ENCODE peak calls at places on chromosomes 1 and 21, in four cellular contexts. One of them, this sample, is unnamed.

GRCh38 chr1:223135176-223135575 is 7.9 kb downstream of the TLR5 start:
- DNase-seq in PC-3: peak; percentile 94
- DNase-seq in adrenal gland: peak; percentile 69
- DNase-seq in KBM-7: no peak
- DNase-seq in this sample: no peak

GRCh38 chr1:110049801-110050601 is 15.6 kb downstream of the STRIP1 start:
- DNase-seq in adrenal gland: no peak
- DNase-seq in KBM-7: no peak
- DNase-seq in PC-3: no peak
- DNase-seq in this sample: no peak

GRCh38 chr1:227880342-227880924 is 65.0 kb downstream of the PRSS38 start:
- DNase-seq in PC-3: no peak
- DNase-seq in adrenal gland: no peak
- DNase-seq in KBM-7: no peak
- DNase-seq in this sample: no peak

GRCh38 chr1:232047473-232047872 is 420.9 kb downstream of the DISC1 start:
- DNase-seq in PC-3: peak; percentile 44
- DNase-seq in KBM-7: no peak
- DNase-seq in adrenal gland: no peak
- DNase-seq in this sample: no peak

GRCh38 chr1:156664046-156664948 is 12.9 kb downstream of the NES start:
- DNase-seq in adrenal gland: no peak
- DNase-seq in PC-3: no peak
- DNase-seq in KBM-7: no peak
- DNase-seq in this sample: no peak

GRCh38 chr1:203219934-203220333 is 9.5 kb downstream of the CHIT1 start:
- DNase-seq in KBM-7: no peak
- DNase-seq in adrenal gland: no peak
- DNase-seq in PC-3: no peak
- DNase-seq in this sample: no peak

GRCh38 chr1:116755681-116756080 is 1.5 kb downstream of the CD2 start:
- DNase-seq in PC-3: no peak
- DNase-seq in adrenal gland: no peak
- DNase-seq in KBM-7: no peak
- DNase-seq in this sample: no peak

GRCh38 chr1:33168556-33169289 is 13.1 kb downstream of the TRIM62 start:
- DNase-seq in PC-3: no peak
- DNase-seq in KBM-7: no peak
- DNase-seq in adrenal gland: no peak
- DNase-seq in this sample: no peak

GRCh38 chr21:17467829-17468228 is 45.0 kb upstream of the CXADR start:
- DNase-seq in adrenal gland: no peak
- DNase-seq in KBM-7: no peak
- DNase-seq in PC-3: no peak
- DNase-seq in this sample: no peak

GRCh38 chr1:178371236-178371635 is 125.5 kb downstream of the CLEC20A start:
- DNase-seq in PC-3: no peak
- DNase-seq in adrenal gland: peak; percentile 29
- DNase-seq in KBM-7: peak; percentile 24
- DNase-seq in this sample: no peak

GRCh38 chr1:194045416-194045815 is 859.0 kb upstream of the B3GALT2 start:
- DNase-seq in PC-3: peak; percentile 42
- DNase-seq in KBM-7: no peak
- DNase-seq in adrenal gland: no peak
- DNase-seq in this sample: no peak

GRCh38 chr1:228410015-228410414 is 3.4 kb upstream of the TRIM11 start:
- DNase-seq in KBM-7: no peak
- DNase-seq in PC-3: no peak
- DNase-seq in adrenal gland: peak; percentile 51
- DNase-seq in this sample: no peak

GRCh38 chr1:55827350-55827749 is 612.2 kb upstream of the USP24 start:
- DNase-seq in PC-3: peak; percentile 46
- DNase-seq in adrenal gland: no peak
- DNase-seq in KBM-7: no peak
- DNase-seq in this sample: no peak

GRCh38 chr1:158972841-158973240 is 36.9 kb upstream of the IFI16 start:
- DNase-seq in PC-3: peak; percentile 5
- DNase-seq in KBM-7: no peak
- DNase-seq in adrenal gland: no peak
- DNase-seq in this sample: no peak

GRCh38 chr1:188689542-188689941 is 1788.1 kb downstream of the BRINP3 start:
- DNase-seq in adrenal gland: no peak
- DNase-seq in KBM-7: no peak
- DNase-seq in PC-3: peak; percentile 23
- DNase-seq in this sample: no peak

GRCh38 chr1:45739137-45739536 is 11.3 kb downstream of the IPP start:
- DNase-seq in KBM-7: no peak
- DNase-seq in PC-3: no peak
- DNase-seq in adrenal gland: no peak
- DNase-seq in this sample: no peak

GRCh38 chr1:196933531-196934189 is 9.9 kb upstream of the CFHR2 start:
- DNase-seq in adrenal gland: no peak
- DNase-seq in PC-3: no peak
- DNase-seq in KBM-7: no peak
- DNase-seq in this sample: no peak

GRCh38 chr1:185420588-185421081 is 103.6 kb upstream of the IVNS1ABP start:
- DNase-seq in adrenal gland: no peak
- DNase-seq in PC-3: no peak
- DNase-seq in KBM-7: no peak
- DNase-seq in this sample: no peak

GRCh38 chr21:36893581-36893980 is 72.9 kb downstream of the HLCS start:
- DNase-seq in KBM-7: no peak
- DNase-seq in PC-3: no peak
- DNase-seq in adrenal gland: no peak
- DNase-seq in this sample: no peak

GRCh38 chr21:44933199-44933937 is 6.5 kb upstream of the SLX9 start:
- DNase-seq in PC-3: no peak
- DNase-seq in KBM-7: no peak
- DNase-seq in adrenal gland: no peak
- DNase-seq in this sample: no peak

GRCh38 chr1:234955107-234955731 is 173.4 kb downstream of the TOMM20 start:
- DNase-seq in KBM-7: peak; percentile 91
- DNase-seq in PC-3: no peak
- DNase-seq in adrenal gland: no peak
- DNase-seq in this sample: peak; percentile 91

GRCh38 chr1:37574834-37575479 is 18.2 kb downstream of the DNALI1 start:
- DNase-seq in adrenal gland: no peak
- DNase-seq in KBM-7: no peak
- DNase-seq in PC-3: peak; percentile 90
- DNase-seq in this sample: no peak

GRCh38 chr1:212754193-212754592 is 37.4 kb downstream of the NSL1 start:
- DNase-seq in adrenal gland: no peak
- DNase-seq in KBM-7: peak; percentile 49
- DNase-seq in PC-3: no peak
- DNase-seq in this sample: no peak

This sample was measured in heart left ventricle.